ENCODE peak calls at places on chromosomes 2 and 18, in eight cellular contexts. D, E, T, Q, J, S, I and L are unnamed samples.

GRCh38 chr2:19949071-19949470 is 40.8 kb downstream of the WDR35 start:
- DNase-seq in T (no peak), I (no peak), E (no peak), S (no peak), J (no peak), Q (no peak), D (no peak), L (no peak)

GRCh38 chr2:100242891-100243670 is 79.2 kb downstream of the LONRF2 start:
- DNase-seq in T (no peak), J (peak), E (peak), S (peak), I (peak), D (no peak), Q (peak), L (peak)

GRCh38 chr2:44680424-44680971 is 261.0 kb upstream of the SIX3 start:
- DNase-seq in Q (no peak), I (no peak), S (no peak), D (no peak), T (no peak), J (no peak), E (no peak), L (peak)

GRCh38 chr18:42114310-42114943 is 159.4 kb downstream of the PIK3C3 start:
- DNase-seq in S (peak), I (peak), D (peak), T (no peak), Q (peak), E (peak), J (peak), L (peak)

GRCh38 chr2:73063909-73064875 is 7.3 kb downstream of the SFXN5 start:
- DNase-seq in T (no peak), D (peak), E (no peak), I (no peak), S (no peak), J (no peak), Q (no peak), L (no peak)

GRCh38 chr2:37573406-37573805 is 98.0 kb downstream of the CDC42EP3 start:
- DNase-seq in D (no peak), S (no peak), T (no peak), I (no peak), E (no peak), Q (no peak), J (no peak), L (no peak)

GRCh38 chr2:127690696-127691095 is 10.6 kb upstream of the SFT2D3 start:
- DNase-seq in S (no peak), I (no peak), J (no peak), E (no peak), D (no peak), Q (no peak), T (no peak), L (no peak)

GRCh38 chr2:215371915-215372897 is 60.3 kb downstream of the ATIC start:
- DNase-seq in E (no peak), J (no peak), Q (no peak), D (no peak), S (no peak), T (no peak), I (no peak), L (no peak)

GRCh38 chr2:159326569-159327255 is 40.2 kb upstream of the WDSUB1 start:
- DNase-seq in E (no peak), T (no peak), I (no peak), S (no peak), Q (no peak), D (no peak), J (no peak), L (no peak)

GRCh38 chr2:26325851-26326250 is 20.1 kb upstream of the SELENOI start:
- DNase-seq in I (no peak), D (no peak), S (no peak), T (no peak), E (no peak), Q (no peak), J (no peak), L (no peak)

GRCh38 chr2:224948859-224949258 is 93.4 kb downstream of the DOCK10 start:
- DNase-seq in T (no peak), D (no peak), Q (no peak), J (no peak), E (no peak), S (no peak), I (no peak), L (no peak)

GRCh38 chr2:11872247-11872947 is 126.0 kb downstream of the LPIN1 start:
- DNase-seq in I (no peak), D (no peak), Q (no peak), S (no peak), T (no peak), J (no peak), E (no peak), L (no peak)

GRCh38 chr2:147045113-147045512 is 799.7 kb upstream of the ACVR2A start:
- DNase-seq in Q (no peak), D (peak), E (peak), I (peak), T (no peak), J (peak), S (no peak), L (peak)

GRCh38 chr2:54947596-54948519 is 102.4 kb downstream of the RTN4 start:
- DNase-seq in D (no peak), Q (no peak), I (no peak), T (no peak), E (no peak), S (no peak), J (no peak), L (no peak)

GRCh38 chr2:37653093-37653492 is 18.3 kb downstream of the CDC42EP3 start:
- DNase-seq in D (no peak), S (no peak), E (no peak), T (no peak), J (no peak), Q (no peak), I (no peak), L (no peak)

GRCh38 chr2:238528953-238529781 is 102.4 kb downstream of the ASB1 start:
- DNase-seq in I (no peak), D (no peak), E (no peak), T (no peak), S (no peak), Q (no peak), J (no peak), L (no peak)

GRCh38 chr2:216108310-216108966 is 710 bp upstream of the XRCC5 start:
- DNase-seq in D (no peak), T (no peak), Q (no peak), J (no peak), E (no peak), I (no peak), S (no peak), L (peak)

GRCh38 chr18:25349926-25350560 is 1.9 kb downstream of the ZNF521 start:
- DNase-seq in J (no peak), E (no peak), S (no peak), T (no peak), Q (no peak), I (no peak), D (no peak), L (peak)

GRCh38 chr2:134278546-134278945 is 24.7 kb downstream of the MGAT5 start:
- DNase-seq in Q (no peak), S (no peak), I (no peak), T (no peak), J (no peak), E (no peak), D (no peak), L (no peak)